ENCODE peak calls at places on chromosomes 4 and X, in four cellular contexts. P is IMR-90, J is GM12878, E is K562. U is an unnamed sample.

GRCh38 chr4:85368932-85369331 is 106.0 kb upstream of the ARHGAP24 start:
- DNase-seq in P (no peak), J (no peak), E (no peak), U (no peak)

GRCh38 chr4:137425281-137425680 is 107.0 kb downstream of the PCDH18 start:
- DNase-seq in P (no peak), J (no peak), E (no peak), U (no peak)

GRCh38 chrX:20740443-20740842 is 473.7 kb upstream of the RPS6KA3 start:
- DNase-seq in P (no peak), J (no peak), E (no peak), U (no peak)

GRCh38 chr4:105741548-105741947 is 33.0 kb downstream of the GSTCD start:
- DNase-seq in P (peak; percentile 35), J (no peak), E (no peak), U (peak; percentile 16)

GRCh38 chr4:107519057-107519456 is 201.0 kb downstream of the PAPSS1 start:
- DNase-seq in P (peak; percentile 5), J (no peak), E (no peak), U (peak; percentile 44)

GRCh38 chr4:7396186-7396585 is 38.5 kb downstream of the PSAPL1 start:
- DNase-seq in P (no peak), J (no peak), E (no peak), U (no peak)

GRCh38 chrX:85922821-85923220 is 124.5 kb downstream of the CHM start:
- DNase-seq in P (peak; percentile 91), J (no peak), E (no peak), U (no peak)

GRCh38 chrX:21705215-21705614 is 47.1 kb upstream of the KLHL34 start:
- DNase-seq in P (no peak), J (no peak), E (no peak), U (no peak)

GRCh38 chrX:149540621-149541520 is at the start of gene EOLA1:
- DNase-seq in P (peak; percentile 98), J (peak; percentile 97), E (no peak), U (peak; percentile 96)

GRCh38 chr4:54439831-54440243 is 210.7 kb downstream of the PDGFRA start:
- DNase-seq in P (peak; percentile 41), J (no peak), E (peak; percentile 18), U (peak; percentile 32)

GRCh38 chrX:24392709-24393108 is 32.3 kb downstream of the SUPT20HL1 start:
- DNase-seq in P (no peak), J (no peak), E (no peak), U (no peak)

GRCh38 chr4:2793920-2794706 is 1.2 kb downstream of the SH3BP2 start:
- DNase-seq in P (no peak), J (no peak), E (no peak), U (peak; percentile 34)

GRCh38 chrX:133786382-133786781 is 199.0 kb downstream of the GPC3 start:
- DNase-seq in P (no peak), J (no peak), E (no peak), U (no peak)

GRCh38 chrX:153816821-153817220 is 13.5 kb downstream of the PDZD4 start:
- DNase-seq in P (no peak), J (no peak), E (peak; percentile 47), U (no peak)

GRCh38 chr4:94127707-94128328 is 79.8 kb upstream of the SMARCAD1 start:
- DNase-seq in P (peak; percentile 29), J (no peak), E (peak; percentile 42), U (peak; percentile 36)

GRCh38 chrX:67787196-67787595 is 243.4 kb downstream of the AR start:
- DNase-seq in P (no peak), J (no peak), E (no peak), U (no peak)

GRCh38 chr4:65999518-65999871 is 329.2 kb upstream of the EPHA5 start:
- DNase-seq in P (no peak), J (no peak), E (no peak), U (no peak)

GRCh38 chr4:35739305-35739704 is 505.0 kb downstream of the ARAP2 start:
- DNase-seq in P (no peak), J (no peak), E (no peak), U (no peak)

GRCh38 chr4:26131711-26132110 is 189.1 kb upstream of the RBPJ start:
- DNase-seq in P (no peak), J (peak; percentile 89), E (no peak), U (no peak)

GRCh38 chr4:142551513-142552280 is 294.4 kb downstream of the INPP4B start:
- DNase-seq in P (no peak), J (no peak), E (no peak), U (no peak)

GRCh38 chrX:21374994-21375794 is 976 bp downstream of the CNKSR2 start:
- DNase-seq in P (no peak), J (no peak), E (no peak), U (no peak)

GRCh38 chrX:136953867-136954787 is 73.6 kb upstream of the RBMX start:
- DNase-seq in P (peak; percentile 67), J (peak; percentile 30), E (peak; percentile 54), U (peak; percentile 51)

GRCh38 chr4:79034544-79034943 is 95.3 kb upstream of the PAQR3 start:
- DNase-seq in P (no peak), J (no peak), E (no peak), U (no peak)

GRCh38 chr4:121968859-121969258 is 17.0 kb upstream of the TRPC3 start:
- DNase-seq in P (no peak), J (no peak), E (no peak), U (no peak)

GRCh38 chr4:88870428-88870827 is 172.8 kb upstream of the NAP1L5 start:
- DNase-seq in P (no peak), J (no peak), E (no peak), U (no peak)

GRCh38 chr4:82811838-82812672 is 13.5 kb upstream of the SCD5 start:
- DNase-seq in P (peak; percentile 41), J (no peak), E (no peak), U (peak; percentile 28)

GRCh38 chr4:171813195-171813955 is at the start of gene GALNTL6:
- DNase-seq in P (no peak), J (no peak), E (no peak), U (no peak)

GRCh38 chr4:150010525-150011126 is 67.6 kb upstream of the DCLK2 start:
- DNase-seq in P (peak; percentile 72), J (no peak), E (peak; percentile 19), U (peak; percentile 69)

GRCh38 chr4:168019019-168019651 is 73.2 kb upstream of the ANXA10 start:
- DNase-seq in P (peak; percentile 61), J (no peak), E (no peak), U (no peak)

GRCh38 chr4:132605551-132605950 is 543.5 kb upstream of the PCDH10 start:
- DNase-seq in P (no peak), J (no peak), E (no peak), U (no peak)

DNA sequence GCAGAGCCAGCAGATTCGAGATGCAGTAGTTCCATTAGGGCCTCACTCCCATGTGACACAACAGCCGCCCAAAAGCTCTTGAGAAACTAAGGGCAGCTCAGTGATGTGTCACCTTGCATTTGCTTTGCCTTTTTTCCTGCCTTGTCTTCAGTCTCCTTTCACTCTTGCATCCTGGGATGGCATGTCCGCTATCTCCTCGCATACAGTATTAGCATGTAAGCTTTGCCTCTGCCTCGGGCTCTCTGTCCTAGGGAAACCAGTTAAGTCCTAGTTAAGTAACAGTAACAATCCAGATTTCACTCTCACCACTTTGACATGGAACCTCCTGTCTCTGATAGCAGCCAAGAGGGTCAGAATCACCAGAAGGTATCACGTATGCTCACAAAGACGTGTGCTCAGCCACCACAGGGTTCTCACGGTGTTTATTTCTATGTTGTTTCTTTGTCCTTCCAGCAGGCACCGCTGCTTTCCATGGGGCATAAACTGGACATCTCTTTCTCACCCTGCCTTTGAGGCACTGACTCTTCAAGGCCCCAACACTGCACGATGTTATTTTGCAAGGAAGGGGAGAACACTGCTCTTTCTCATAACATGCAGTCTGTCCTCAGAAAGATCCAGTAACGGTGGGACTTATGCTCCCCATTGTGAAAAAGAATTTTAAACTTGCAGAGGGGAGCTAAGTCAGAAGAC is 26.7 kb upstream of the SORBS2 start:
- DNase-seq in P (peak; percentile 5), J (no peak), E (no peak), U (no peak)
- H3K9ac ChIP-seq in P (no peak overlapping the region), J (no peak overlapping the region), E (no peak overlapping the region), U (peak overlapping the region; percentile 57)

GRCh38 chr4:52846502-52846901 is 15.6 kb upstream of the RASL11B start:
- DNase-seq in P (no peak), J (no peak), E (no peak), U (no peak)
- TF ChIP-seq FOS in P (no peak), J (no peak), E (no peak), U (no peak)

GRCh38 chrX:13732246-13733067 is 2.0 kb downstream of the TRAPPC2 start:
- DNase-seq in P (no peak), J (no peak), E (no peak), U (no peak)
- H3K9ac ChIP-seq in P (no peak overlapping the region), J (peak overlapping the region; percentile 13), E (peak overlapping the region; percentile 30), U (no peak overlapping the region)

DNA sequence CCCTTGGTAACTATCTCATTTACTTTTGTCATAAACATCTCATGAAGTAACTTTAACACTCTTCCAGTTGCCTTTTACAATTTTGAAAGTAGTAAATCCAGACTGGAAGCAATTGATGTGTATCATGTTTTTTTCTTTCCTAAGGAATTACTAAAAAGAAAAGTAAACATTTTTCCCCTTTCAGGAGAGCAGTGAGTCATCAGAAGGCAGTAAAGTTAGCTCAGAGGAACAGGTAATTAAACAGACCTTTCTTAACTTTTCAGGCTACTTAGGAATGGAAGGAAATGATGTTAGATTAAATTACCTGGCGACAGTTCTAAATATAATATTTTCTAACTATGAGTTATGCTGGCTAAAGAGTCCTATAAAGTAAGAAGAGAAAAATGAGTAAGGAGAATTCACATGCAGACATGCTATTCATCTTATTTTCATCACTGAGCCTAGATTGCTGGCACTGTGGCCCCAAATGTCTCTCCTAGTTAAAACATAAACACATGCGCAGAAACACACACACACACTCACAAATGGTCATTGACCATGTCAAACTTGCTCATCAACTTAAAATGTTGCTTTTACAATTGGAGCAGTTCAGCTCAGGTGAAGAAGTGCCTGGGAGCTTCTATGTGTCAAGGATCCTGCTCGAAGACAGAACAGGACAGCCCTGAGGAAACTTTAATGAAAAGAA is 9.3 kb downstream of the DMP1 start:
- DNase-seq in P (no peak), J (no peak), E (no peak), U (peak; percentile 70)
- TF ChIP-seq FOS in P (no peak), J (no peak), E (no peak), U (peak; percentile 41)

GRCh38 chr4:113740857-113741379 is 20.6 kb downstream of the CAMK2D start:
- DNase-seq in P (no peak), J (no peak), E (no peak), U (no peak)

GRCh38 chr4:113741971-113742370 is 19.6 kb downstream of the CAMK2D start:
- DNase-seq in P (no peak), J (no peak), E (no peak), U (no peak)

GRCh38 chr4:113743690-113744089 is 17.8 kb downstream of the CAMK2D start:
- DNase-seq in P (no peak), J (no peak), E (no peak), U (no peak)

GRCh38 chr4:113744667-113745241 is 16.8 kb downstream of the CAMK2D start:
- DNase-seq in P (no peak), J (no peak), E (no peak), U (no peak)

DNA sequence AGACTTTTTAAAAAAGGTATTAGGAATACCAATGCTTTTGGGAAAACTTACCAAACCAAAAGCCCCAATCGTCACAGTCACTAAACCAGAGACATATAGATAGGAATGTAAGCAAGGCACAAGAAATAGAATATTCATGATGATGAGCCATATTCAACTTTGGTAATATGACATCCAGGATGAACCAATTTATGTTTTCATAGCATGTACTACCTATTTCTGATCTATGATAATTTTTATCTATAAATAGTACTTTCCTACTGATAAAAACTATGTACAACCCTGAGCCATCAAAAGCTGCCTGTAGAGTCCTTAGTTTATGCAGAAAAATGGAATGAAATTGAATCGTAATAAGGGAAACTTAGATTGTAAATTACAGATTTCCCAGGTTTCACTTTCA is 18.9 kb downstream of the CAMK2D start:
- DNase-seq in P (no peak), J (no peak), E (no peak), U (no peak)
- H3K9ac ChIP-seq in P (no peak overlapping the region), J (no peak overlapping the region), E (no peak overlapping the region), U (no peak overlapping the region)